ENCODE peak calls at places on chromosomes 2 and 18, in eight cellular contexts. R, A, W, P, S, U, M and B are unnamed samples.

GRCh38 chr2:219902870-219903269 is 275.4 kb downstream of the SLC4A3 start:
- DNase-seq in R (peak; percentile 34), S (no peak), A (peak; percentile 7), P (no peak), U (no peak), W (no peak), M (no peak), B (no peak)

GRCh38 chr2:43078781-43079755 is 147.3 kb downstream of the ZFP36L2 start:
- DNase-seq in U (no peak), A (no peak), S (no peak), R (no peak), P (no peak), W (no peak), M (no peak), B (no peak)

GRCh38 chr2:83944174-83944573 is 514.9 kb downstream of the SUCLG1 start:
- DNase-seq in P (no peak), A (peak; percentile 27), M (no peak), S (no peak), U (no peak), W (no peak), R (peak; percentile 8), B (no peak)

GRCh38 chr18:48488388-48488850 is 50.4 kb upstream of the CTIF start:
- DNase-seq in M (no peak), U (peak; percentile 80), P (peak; percentile 84), W (peak; percentile 77), R (no peak), S (no peak), A (peak; percentile 9), B (no peak)

GRCh38 chr2:174846941-174847938 is 83.0 kb upstream of the CHRNA1 start:
- DNase-seq in P (no peak), W (peak; percentile 52), S (no peak), M (no peak), A (peak; percentile 86), U (peak; percentile 40), R (peak; percentile 74), B (no peak)

GRCh38 chr2:17791121-17791902 is 24.9 kb upstream of the MSGN1 start:
- DNase-seq in W (no peak), U (no peak), A (no peak), M (no peak), R (no peak), S (no peak), P (no peak), B (no peak)

GRCh38 chr2:174535757-174536703 is 49.2 kb upstream of the GPR155 start:
- DNase-seq in M (no peak), S (no peak), A (no peak), R (no peak), P (no peak), U (no peak), W (peak; percentile 64), B (no peak)

GRCh38 chr2:120264995-120265394 is 12.3 kb downstream of the RALB start:
- DNase-seq in S (no peak), P (no peak), W (no peak), M (no peak), R (no peak), A (no peak), U (no peak), B (no peak)

GRCh38 chr18:78638889-78639596 is 340.6 kb upstream of the SALL3 start:
- DNase-seq in M (no peak), R (no peak), W (no peak), P (no peak), S (no peak), A (no peak), U (no peak), B (no peak)

GRCh38 chr2:45443012-45443411 is 168.1 kb downstream of the SRBD1 start:
- DNase-seq in P (no peak), A (no peak), M (no peak), S (no peak), W (no peak), U (no peak), R (no peak), B (no peak)

GRCh38 chr18:55522011-55522410 is 66.0 kb downstream of the TCF4 start:
- DNase-seq in M (no peak), W (no peak), U (no peak), P (no peak), A (peak; percentile 91), S (no peak), R (peak; percentile 65), B (no peak)

GRCh38 chr2:9286553-9287399 is 80.2 kb downstream of the ASAP2 start:
- DNase-seq in A (no peak), M (no peak), P (no peak), R (no peak), U (no peak), S (no peak), W (peak; percentile 88), B (no peak)
- H3K4me1 ChIP-seq in A (peaks cover 17% of the 10 kb centered on the region), M (peaks cover 23% of the 10 kb centered on the region), P (no peaks in the 10 kb centered on the region), R (no peaks in the 10 kb centered on the region), U (peaks cover 10% of the 10 kb centered on the region), S (no peaks in the 10 kb centered on the region), W (peaks cover 48% of the 10 kb centered on the region), B (no peaks in the 10 kb centered on the region)

GRCh38 chr2:234564719-234565118 is 67.8 kb upstream of the ARL4C start:
- DNase-seq in R (no peak), P (no peak), S (no peak), W (no peak), A (no peak), U (no peak), M (no peak), B (no peak)
- TF ChIP-seq CTCF in R (peak; percentile 9), P (no peak), S (no peak), W (peak; percentile 57), A (no peak), U (no peak), M (no peak), B (no peak)

GRCh38 chr2:172252154-172252553 is 149.5 kb upstream of the DLX2 start:
- DNase-seq in R (no peak), S (no peak), M (peak; percentile 26), A (no peak), W (no peak), U (peak; percentile 77), P (no peak), B (no peak)

GRCh38 chr2:172249336-172249735 is 146.6 kb upstream of the DLX2 start:
- DNase-seq in R (no peak), P (no peak), W (peak; percentile 91), A (no peak), S (no peak), U (no peak), M (no peak), B (no peak)

GRCh38 chr2:172249986-172250385 is 147.3 kb upstream of the DLX2 start:
- DNase-seq in S (no peak), P (no peak), U (no peak), M (no peak), A (no peak), R (no peak), W (peak; percentile 81), B (no peak)

GRCh38 chr2:172250801-172251200 is 148.1 kb upstream of the DLX2 start:
- DNase-seq in S (no peak), P (no peak), U (no peak), R (no peak), M (no peak), W (no peak), A (peak; percentile 32), B (no peak)

GRCh38 chr2:172251231-172251630 is 148.5 kb upstream of the DLX2 start:
- DNase-seq in M (no peak), U (no peak), S (no peak), P (no peak), A (no peak), R (no peak), W (no peak), B (no peak)
- H3K4me1 ChIP-seq in M (no peaks in the 10 kb centered on the region), U (no peaks in the 10 kb centered on the region), S (no peaks in the 10 kb centered on the region), P (no peaks in the 10 kb centered on the region), A (peaks cover 27% of the 10 kb centered on the region), R (peaks cover 12% of the 10 kb centered on the region), W (peaks cover 66% of the 10 kb centered on the region), B (peaks cover 20% of the 10 kb centered on the region)

DNA sequence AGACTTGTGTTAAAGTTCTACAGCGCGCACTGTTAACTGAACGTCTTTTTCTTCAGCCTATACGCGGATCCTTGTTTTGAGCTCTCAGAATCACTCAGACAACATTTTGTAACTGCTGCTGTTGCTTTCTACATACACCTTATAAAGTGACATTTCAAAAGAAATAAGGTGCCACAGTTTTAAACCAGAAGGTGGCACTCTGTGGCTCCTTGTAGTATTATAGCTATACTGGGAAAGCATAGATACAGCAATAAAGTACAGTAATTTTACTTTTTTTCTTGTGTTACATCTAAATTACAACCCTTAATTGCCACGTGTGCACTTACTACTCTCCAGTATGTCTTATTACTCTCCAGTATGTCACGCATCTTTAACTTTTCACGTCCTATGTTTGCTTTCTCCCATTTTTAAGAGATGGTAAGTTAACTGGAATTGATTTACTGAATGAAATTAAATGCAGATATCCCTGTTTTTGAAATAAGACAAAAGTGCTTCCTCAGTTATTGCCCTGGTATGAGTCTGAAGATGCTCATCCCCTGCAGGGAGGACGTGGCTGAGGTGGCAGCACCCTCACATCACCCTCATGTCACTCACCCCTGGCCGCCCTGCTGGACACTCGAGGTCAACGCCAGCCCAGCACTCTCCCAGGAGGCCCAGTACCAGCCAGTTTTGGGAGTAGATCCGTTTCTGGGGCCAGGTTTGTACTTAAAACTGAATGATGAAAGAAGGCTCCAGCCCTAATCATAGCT is 37.8 kb downstream of the GORASP2 start:
- DNase-seq in A (peak; percentile 63), M (no peak), R (peak; percentile 28), S (no peak), U (no peak), P (no peak), W (no peak), B (no peak)
- TF ChIP-seq CTCF in A (peak; percentile 52), M (no peak), R (peak; percentile 38), S (no peak), U (no peak), P (no peak), W (peak; percentile 27), B (no peak)

DNA sequence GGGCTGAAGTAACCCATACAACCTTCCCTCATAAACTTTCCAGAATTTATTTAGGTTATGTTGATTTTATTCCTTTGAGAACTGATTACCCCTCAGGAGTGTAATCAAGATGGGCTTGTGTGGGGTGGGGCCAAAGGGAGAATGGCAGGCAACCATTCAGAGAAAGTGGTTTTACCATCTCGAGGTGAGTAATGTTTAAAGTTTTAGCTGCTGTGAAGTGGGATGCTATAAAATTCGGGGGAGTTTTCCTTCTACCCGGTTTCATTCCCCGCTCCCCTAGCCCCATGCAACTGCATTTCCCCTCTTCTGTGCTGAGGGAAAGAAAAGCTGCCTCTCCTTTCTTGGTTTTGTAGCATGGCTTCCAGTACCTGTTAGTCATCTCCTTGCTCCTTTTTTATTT is 34.7 kb downstream of the MAP4K4 start:
- DNase-seq in P (no peak), U (no peak), R (no peak), W (no peak), M (no peak), A (no peak), S (no peak), B (no peak)
- H3K4me1 ChIP-seq in P (peaks cover 8% of the 10 kb centered on the region), U (peaks cover 48% of the 10 kb centered on the region), R (peaks cover 17% of the 10 kb centered on the region), W (peaks cover 17% of the 10 kb centered on the region), M (peaks cover 74% of the 10 kb centered on the region), A (peaks cover 30% of the 10 kb centered on the region), S (no peaks in the 10 kb centered on the region), B (peaks cover 7% of the 10 kb centered on the region)

GRCh38 chr2:62197017-62197586 is 1.2 kb downstream of the B3GNT2 start:
- DNase-seq in P (peak; percentile 57), W (no peak), M (no peak), U (no peak), A (no peak), S (no peak), R (peak; percentile 40), B (peak; percentile 83)
- TF ChIP-seq CTCF in P (no peak), W (peak; percentile 36), M (no peak), U (no peak), A (no peak), S (peak; percentile 37), R (no peak), B (no peak)